ENCODE peak calls at places on chromosomes 6 and 20, in nine cellular contexts. W, X, O, Q, C, B, M, H and Y are unnamed samples.

GRCh38 chr20:38151455-38151854 is 13.6 kb downstream of the TGM2 start:
- DNase-seq in H (no peak), W (no peak), M (no peak), X (no peak), O (no peak), C (no peak), B (no peak), Q (no peak), Y (no peak)

GRCh38 chr6:164322533-164322932 is 908.0 kb downstream of the QKI start:
- DNase-seq in W (peak; percentile 76), C (no peak), X (no peak), Q (no peak), O (no peak), H (no peak), B (no peak), M (peak; percentile 76), Y (peak; percentile 97)

GRCh38 chr6:152070556-152070955 is 263.1 kb downstream of the ESR1 start:
- DNase-seq in C (no peak), M (no peak), H (no peak), W (no peak), X (no peak), Q (no peak), B (no peak), O (no peak), Y (no peak)

GRCh38 chr6:15239606-15240364 is 6.1 kb upstream of the JARID2 start:
- DNase-seq in C (no peak), B (no peak), O (no peak), X (no peak), W (no peak), H (no peak), Q (no peak), M (no peak), Y (no peak)

GRCh38 chr20:36304786-36305495 is 1.2 kb upstream of the DLGAP4 start:
- DNase-seq in W (no peak), M (no peak), B (no peak), O (no peak), H (no peak), C (no peak), X (no peak), Q (no peak), Y (no peak)

GRCh38 chr6:63813531-63813930 is 177.9 kb downstream of the PHF3 start:
- DNase-seq in O (no peak), Q (no peak), B (no peak), W (no peak), X (no peak), C (no peak), H (no peak), M (no peak), Y (peak; percentile 54)

GRCh38 chr6:72413884-72414283 is 208.0 kb upstream of the KCNQ5 start:
- DNase-seq in W (no peak), X (peak; percentile 76), O (no peak), Q (no peak), B (no peak), H (no peak), C (no peak), M (no peak), Y (no peak)

GRCh38 chr6:81613606-81614005 is 138.9 kb downstream of the TENT5A start:
- DNase-seq in X (peak; percentile 88), M (peak; percentile 92), Q (no peak), W (no peak), H (no peak), O (no peak), C (no peak), B (no peak), Y (peak; percentile 79)

GRCh38 chr6:78713564-78713963 is 153.8 kb upstream of the IRAK1BP1 start:
- DNase-seq in W (no peak), X (no peak), B (no peak), M (no peak), C (no peak), O (no peak), H (no peak), Q (no peak), Y (no peak)

GRCh38 chr6:156617376-156617775 is 159.8 kb upstream of the ARID1B start:
- DNase-seq in M (no peak), O (no peak), X (no peak), C (no peak), Q (no peak), H (no peak), W (no peak), B (no peak), Y (no peak)

GRCh38 chr6:106508836-106509235 is 120.5 kb downstream of the RTN4IP1 start:
- DNase-seq in O (no peak), M (no peak), W (peak; percentile 72), Q (no peak), C (no peak), B (no peak), X (peak; percentile 52), H (no peak), Y (peak; percentile 88)

GRCh38 chr20:25399038-25399430 is 8.4 kb upstream of the ABHD12 start:
- DNase-seq in M (peak; percentile 78), W (peak; percentile 77), B (peak; percentile 39), O (no peak), H (no peak), X (peak; percentile 83), C (no peak), Q (peak; percentile 56), Y (peak; percentile 83)

GRCh38 chr6:3894535-3895302 is 45.5 kb downstream of the FAM50B start:
- DNase-seq in H (no peak), W (no peak), X (no peak), O (no peak), C (no peak), B (peak; percentile 10), M (no peak), Q (no peak), Y (no peak)

GRCh38 chr20:52191436-52192295 is at the start of gene ZFP64:
- DNase-seq in X (peak; percentile 76), C (peak; percentile 78), M (peak; percentile 77), B (peak; percentile 75), O (peak; percentile 54), W (peak; percentile 52), H (peak; percentile 52), Q (peak; percentile 88), Y (peak; percentile 68)

GRCh38 chr6:145865595-145865994 is 51.0 kb upstream of the FBXO30 start:
- DNase-seq in Q (no peak), B (no peak), X (no peak), W (no peak), M (no peak), C (no peak), O (no peak), H (no peak), Y (no peak)

GRCh38 chr6:142187209-142187608 is 40.1 kb downstream of the VTA1 start:
- DNase-seq in C (no peak), X (peak; percentile 77), Q (no peak), B (no peak), M (peak; percentile 3), H (no peak), W (peak; percentile 0), O (no peak), Y (peak; percentile 71)

GRCh38 chr6:80366721-80367120 is 260.2 kb downstream of the BCKDHB start:
- DNase-seq in X (peak; percentile 77), W (peak; percentile 20), M (peak; percentile 42), Q (no peak), B (no peak), O (no peak), C (no peak), H (no peak), Y (peak; percentile 52)

GRCh38 chr20:63858393-63859165 is 2.7 kb upstream of the ABHD16B start:
- DNase-seq in M (peak; percentile 56), O (no peak), W (no peak), B (no peak), C (no peak), Q (peak; percentile 64), X (peak; percentile 59), H (no peak), Y (peak; percentile 64)

GRCh38 chr6:100944644-100945043 is 63.5 kb upstream of the ASCC3 start:
- DNase-seq in C (no peak), W (no peak), X (no peak), H (no peak), Q (no peak), O (no peak), B (no peak), M (no peak), Y (no peak)